ENCODE peak calls at places on chromosomes 13 and 19, in six cellular contexts. U, G, E, N, B and I are unnamed samples.

GRCh38 chr13:110989331-110989730 is 74.5 kb upstream of the ANKRD10 start:
- DNase-seq in U (peak), G (no peak), E (no peak), N (no peak), B (no peak), I (no peak)

GRCh38 chr13:50575138-50575537 is 268.4 kb downstream of the DLEU7 start:
- DNase-seq in U (no peak), G (no peak), E (no peak), N (no peak), B (no peak), I (no peak)

GRCh38 chr19:54207908-54208783 is 7.5 kb downstream of the RPS9 start:
- DNase-seq in U (peak), G (no peak), E (no peak), N (peak), B (no peak), I (peak)

GRCh38 chr13:62512194-62513141 is 1096.8 kb upstream of the PCDH20 start:
- DNase-seq in U (peak), G (no peak), E (peak), N (no peak), B (no peak), I (no peak)

GRCh38 chr13:70171151-70171550 is 62.9 kb upstream of the KLHL1 start:
- DNase-seq in U (no peak), G (peak), E (no peak), N (no peak), B (no peak), I (no peak)

GRCh38 chr19:46932346-46932745 is 71.5 kb downstream of the ARHGAP35 start:
- DNase-seq in U (peak), G (no peak), E (no peak), N (no peak), B (no peak), I (no peak)

GRCh38 chr19:19205416-19206410 is 2.5 kb upstream of the NR2C2AP start:
- DNase-seq in U (no peak), G (no peak), E (no peak), N (no peak), B (no peak), I (no peak)

GRCh38 chr13:98468352-98468751 is 108.6 kb downstream of the STK24 start:
- DNase-seq in U (no peak), G (no peak), E (no peak), N (no peak), B (no peak), I (no peak)

GRCh38 chr19:52115526-52116053 is 20.0 kb upstream of the ZNF841 start:
- DNase-seq in U (no peak), G (no peak), E (no peak), N (no peak), B (no peak), I (no peak)

GRCh38 chr13:26442541-26442940 is 114.9 kb upstream of the WASF3 start:
- DNase-seq in U (peak), G (no peak), E (no peak), N (no peak), B (no peak), I (no peak)